ENCODE peak calls at places on chromosomes 11 and 22, in six cellular contexts. B, X, C, Q, G and H are unnamed samples.

GRCh38 chr11:104484784-104485554 is 321.0 kb upstream of the PDGFD start:
- DNase-seq in X (peak; percentile 30), G (no peak), Q (no peak), B (no peak), C (no peak), H (no peak)

GRCh38 chr11:19432370-19433163 is 191.8 kb upstream of the E2F8 start:
- DNase-seq in Q (no peak), B (peak; percentile 92), X (no peak), C (peak; percentile 81), G (peak; percentile 93), H (no peak)

GRCh38 chr11:94664336-94664735 is 97.2 kb downstream of the PIWIL4 start:
- DNase-seq in X (peak; percentile 26), B (no peak), Q (no peak), G (peak; percentile 74), C (no peak), H (no peak)

GRCh38 chr11:123707606-123708205 is 33.8 kb downstream of the ZNF202 start:
- DNase-seq in C (peak; percentile 63), Q (peak; percentile 64), B (peak; percentile 63), X (peak; percentile 55), G (peak; percentile 60), H (peak; percentile 61)

GRCh38 chr11:69166186-69167115 is 10.7 kb downstream of the SMIM38 start:
- DNase-seq in G (peak; percentile 87), C (peak; percentile 88), B (peak; percentile 93), Q (peak; percentile 30), X (no peak), H (no peak)

GRCh38 chr22:43243275-43243768 is 56.4 kb upstream of the TTLL12 start:
- DNase-seq in X (no peak), Q (no peak), G (no peak), B (no peak), C (no peak), H (no peak)

GRCh38 chr11:71078482-71078881 is 173.9 kb downstream of the SHANK2 start:
- DNase-seq in Q (no peak), C (no peak), X (no peak), G (peak; percentile 8), B (no peak), H (no peak)

GRCh38 chr22:49164773-49165320 is 662.8 kb downstream of the BRD1 start:
- DNase-seq in G (no peak), C (no peak), X (no peak), Q (no peak), B (no peak), H (no peak)

GRCh38 chr22:20130739-20131592 is 638 bp upstream of the ZDHHC8 start:
- DNase-seq in B (peak; percentile 84), X (peak; percentile 72), C (peak; percentile 85), Q (no peak), G (peak; percentile 70), H (no peak)

GRCh38 chr11:32341676-32342613 is 93.4 kb downstream of the WT1 start:
- DNase-seq in C (no peak), X (no peak), G (peak; percentile 22), Q (no peak), B (no peak), H (no peak)

GRCh38 chr11:19218216-19218615 is 16.4 kb upstream of the CSRP3 start:
- DNase-seq in G (no peak), Q (no peak), C (no peak), X (no peak), B (no peak), H (no peak)

GRCh38 chr22:48089601-48090331 is 1327.3 kb downstream of the TBC1D22A start:
- DNase-seq in X (peak; percentile 20), Q (no peak), G (peak; percentile 63), C (no peak), B (no peak), H (no peak)

GRCh38 chr11:128765571-128766530 is 72.0 kb downstream of the FLI1 start:
- DNase-seq in Q (no peak), B (peak; percentile 22), G (no peak), C (no peak), X (no peak), H (no peak)

GRCh38 chr11:84819128-84819527 is 808.0 kb downstream of the DLG2 start:
- DNase-seq in B (peak; percentile 7), G (peak; percentile 22), Q (no peak), X (no peak), C (no peak), H (peak; percentile 1)